ENCODE peak calls at places on chromosomes 4 and X, in ten cellular contexts. One of them, this sample, is unnamed.

GRCh38 chr4:6578221-6578620 is 3.2 kb downstream of the MAN2B2 start:
- DNase-seq in PC-3: no peak
- DNase-seq in lower lobe of right lung: no peak
- DNase-seq in CD4-positive, alpha-beta memory T cell: no peak
- DNase-seq in ascending aorta: no peak
- DNase-seq in naive thymus-derived CD4-positive, alpha-beta T cell: no peak
- DNase-seq in psoas muscle: no peak
- DNase-seq in cardiac muscle cell: no peak
- DNase-seq in neural progenitor cell: no peak
- DNase-seq in transverse colon: no peak
- DNase-seq in this sample: no peak

GRCh38 chrX:31266172-31267076 is 194.6 kb upstream of the FTHL17 start:
- DNase-seq in psoas muscle: peak
- DNase-seq in transverse colon: peak
- DNase-seq in ascending aorta: peak
- DNase-seq in neural progenitor cell: peak
- DNase-seq in naive thymus-derived CD4-positive, alpha-beta T cell: no peak
- DNase-seq in lower lobe of right lung: peak
- DNase-seq in PC-3: no peak
- DNase-seq in cardiac muscle cell: peak
- DNase-seq in CD4-positive, alpha-beta memory T cell: no peak
- DNase-seq in this sample: peak

GRCh38 chr4:185033072-185033471 is 14.8 kb downstream of the HELT start:
- DNase-seq in CD4-positive, alpha-beta memory T cell: no peak
- DNase-seq in lower lobe of right lung: no peak
- DNase-seq in naive thymus-derived CD4-positive, alpha-beta T cell: no peak
- DNase-seq in psoas muscle: no peak
- DNase-seq in PC-3: no peak
- DNase-seq in ascending aorta: no peak
- DNase-seq in neural progenitor cell: no peak
- DNase-seq in transverse colon: no peak
- DNase-seq in cardiac muscle cell: no peak
- DNase-seq in this sample: no peak

GRCh38 chr4:173990879-173991231 is 292.6 kb downstream of the FBXO8 start:
- DNase-seq in psoas muscle: no peak
- DNase-seq in neural progenitor cell: peak
- DNase-seq in naive thymus-derived CD4-positive, alpha-beta T cell: no peak
- DNase-seq in CD4-positive, alpha-beta memory T cell: no peak
- DNase-seq in lower lobe of right lung: no peak
- DNase-seq in ascending aorta: no peak
- DNase-seq in transverse colon: peak
- DNase-seq in cardiac muscle cell: peak
- DNase-seq in PC-3: no peak
- DNase-seq in this sample: no peak

GRCh38 chr4:3725936-3726895 is 40.0 kb upstream of the ADRA2C start:
- DNase-seq in ascending aorta: no peak
- DNase-seq in psoas muscle: no peak
- DNase-seq in naive thymus-derived CD4-positive, alpha-beta T cell: no peak
- DNase-seq in cardiac muscle cell: no peak
- DNase-seq in transverse colon: no peak
- DNase-seq in neural progenitor cell: no peak
- DNase-seq in PC-3: no peak
- DNase-seq in CD4-positive, alpha-beta memory T cell: no peak
- DNase-seq in lower lobe of right lung: no peak
- DNase-seq in this sample: no peak

GRCh38 chrX:136850441-136851175 is 29.9 kb downstream of the RBMX start:
- DNase-seq in cardiac muscle cell: peak
- DNase-seq in naive thymus-derived CD4-positive, alpha-beta T cell: no peak
- DNase-seq in psoas muscle: no peak
- DNase-seq in CD4-positive, alpha-beta memory T cell: no peak
- DNase-seq in lower lobe of right lung: no peak
- DNase-seq in ascending aorta: no peak
- DNase-seq in PC-3: no peak
- DNase-seq in transverse colon: no peak
- DNase-seq in neural progenitor cell: no peak
- DNase-seq in this sample: no peak

GRCh38 chr4:141109983-141110382 is 23.3 kb downstream of the RNF150 start:
- DNase-seq in CD4-positive, alpha-beta memory T cell: no peak
- DNase-seq in transverse colon: no peak
- DNase-seq in psoas muscle: no peak
- DNase-seq in naive thymus-derived CD4-positive, alpha-beta T cell: no peak
- DNase-seq in lower lobe of right lung: no peak
- DNase-seq in ascending aorta: no peak
- DNase-seq in cardiac muscle cell: no peak
- DNase-seq in neural progenitor cell: peak
- DNase-seq in PC-3: no peak
- DNase-seq in this sample: no peak

GRCh38 chrX:154751669-154752271 is 893 bp upstream of the GAB3 start:
- DNase-seq in cardiac muscle cell: no peak
- DNase-seq in neural progenitor cell: no peak
- DNase-seq in naive thymus-derived CD4-positive, alpha-beta T cell: no peak
- DNase-seq in CD4-positive, alpha-beta memory T cell: no peak
- DNase-seq in ascending aorta: no peak
- DNase-seq in transverse colon: no peak
- DNase-seq in lower lobe of right lung: no peak
- DNase-seq in PC-3: no peak
- DNase-seq in psoas muscle: no peak
- DNase-seq in this sample: no peak

GRCh38 chrX:101708180-101708579 is 48.5 kb upstream of the ARMCX2 start:
- DNase-seq in lower lobe of right lung: no peak
- DNase-seq in ascending aorta: no peak
- DNase-seq in psoas muscle: no peak
- DNase-seq in neural progenitor cell: no peak
- DNase-seq in PC-3: no peak
- DNase-seq in CD4-positive, alpha-beta memory T cell: no peak
- DNase-seq in transverse colon: no peak
- DNase-seq in cardiac muscle cell: no peak
- DNase-seq in naive thymus-derived CD4-positive, alpha-beta T cell: no peak
- DNase-seq in this sample: no peak

GRCh38 chrX:49039598-49040375 is 3.4 kb downstream of the TFE3 start:
- DNase-seq in PC-3: peak
- DNase-seq in psoas muscle: peak
- DNase-seq in transverse colon: peak
- DNase-seq in lower lobe of right lung: peak
- DNase-seq in ascending aorta: peak
- DNase-seq in naive thymus-derived CD4-positive, alpha-beta T cell: peak
- DNase-seq in neural progenitor cell: peak
- DNase-seq in cardiac muscle cell: peak
- DNase-seq in CD4-positive, alpha-beta memory T cell: peak
- DNase-seq in this sample: peak
- H3K4me3 ChIP-seq in PC-3: peak
- H3K4me3 ChIP-seq in psoas muscle: peak
- H3K4me3 ChIP-seq in transverse colon: no peak
- H3K4me3 ChIP-seq in lower lobe of right lung: peak
- H3K4me3 ChIP-seq in ascending aorta: peak
- H3K4me3 ChIP-seq in naive thymus-derived CD4-positive, alpha-beta T cell: no peak
- H3K4me3 ChIP-seq in neural progenitor cell: peak
- H3K4me3 ChIP-seq in cardiac muscle cell: peak
- H3K4me3 ChIP-seq in CD4-positive, alpha-beta memory T cell: no peak
- H3K4me3 ChIP-seq in this sample: no peak

GRCh38 chr4:158873795-158874359 is 105.1 kb downstream of the FNIP2 start:
- DNase-seq in psoas muscle: no peak
- DNase-seq in neural progenitor cell: no peak
- DNase-seq in CD4-positive, alpha-beta memory T cell: no peak
- DNase-seq in cardiac muscle cell: peak
- DNase-seq in ascending aorta: no peak
- DNase-seq in naive thymus-derived CD4-positive, alpha-beta T cell: no peak
- DNase-seq in lower lobe of right lung: no peak
- DNase-seq in transverse colon: no peak
- DNase-seq in PC-3: peak
- DNase-seq in this sample: no peak
- H3K27ac ChIP-seq in psoas muscle: no peak
- H3K27ac ChIP-seq in neural progenitor cell: no peak
- H3K27ac ChIP-seq in CD4-positive, alpha-beta memory T cell: no peak
- H3K27ac ChIP-seq in cardiac muscle cell: no peak
- H3K27ac ChIP-seq in ascending aorta: peak
- H3K27ac ChIP-seq in naive thymus-derived CD4-positive, alpha-beta T cell: no peak
- H3K27ac ChIP-seq in lower lobe of right lung: no peak
- H3K27ac ChIP-seq in transverse colon: no peak
- H3K27ac ChIP-seq in PC-3: peak
- H3K27ac ChIP-seq in this sample: no peak

GRCh38 chrX:118497180-118497814 is 1.7 kb downstream of the DOCK11 start:
- DNase-seq in transverse colon: no peak
- DNase-seq in psoas muscle: no peak
- DNase-seq in cardiac muscle cell: no peak
- DNase-seq in ascending aorta: no peak
- DNase-seq in PC-3: no peak
- DNase-seq in lower lobe of right lung: no peak
- DNase-seq in neural progenitor cell: no peak
- DNase-seq in CD4-positive, alpha-beta memory T cell: peak
- DNase-seq in naive thymus-derived CD4-positive, alpha-beta T cell: peak
- DNase-seq in this sample: peak
- H3K4me3 ChIP-seq in transverse colon: peak
- H3K4me3 ChIP-seq in psoas muscle: peak
- H3K4me3 ChIP-seq in cardiac muscle cell: peak
- H3K4me3 ChIP-seq in ascending aorta: peak
- H3K4me3 ChIP-seq in PC-3: peak
- H3K4me3 ChIP-seq in lower lobe of right lung: peak
- H3K4me3 ChIP-seq in neural progenitor cell: peak
- H3K4me3 ChIP-seq in CD4-positive, alpha-beta memory T cell: peak
- H3K4me3 ChIP-seq in naive thymus-derived CD4-positive, alpha-beta T cell: peak
- H3K4me3 ChIP-seq in this sample: no peak

DNA sequence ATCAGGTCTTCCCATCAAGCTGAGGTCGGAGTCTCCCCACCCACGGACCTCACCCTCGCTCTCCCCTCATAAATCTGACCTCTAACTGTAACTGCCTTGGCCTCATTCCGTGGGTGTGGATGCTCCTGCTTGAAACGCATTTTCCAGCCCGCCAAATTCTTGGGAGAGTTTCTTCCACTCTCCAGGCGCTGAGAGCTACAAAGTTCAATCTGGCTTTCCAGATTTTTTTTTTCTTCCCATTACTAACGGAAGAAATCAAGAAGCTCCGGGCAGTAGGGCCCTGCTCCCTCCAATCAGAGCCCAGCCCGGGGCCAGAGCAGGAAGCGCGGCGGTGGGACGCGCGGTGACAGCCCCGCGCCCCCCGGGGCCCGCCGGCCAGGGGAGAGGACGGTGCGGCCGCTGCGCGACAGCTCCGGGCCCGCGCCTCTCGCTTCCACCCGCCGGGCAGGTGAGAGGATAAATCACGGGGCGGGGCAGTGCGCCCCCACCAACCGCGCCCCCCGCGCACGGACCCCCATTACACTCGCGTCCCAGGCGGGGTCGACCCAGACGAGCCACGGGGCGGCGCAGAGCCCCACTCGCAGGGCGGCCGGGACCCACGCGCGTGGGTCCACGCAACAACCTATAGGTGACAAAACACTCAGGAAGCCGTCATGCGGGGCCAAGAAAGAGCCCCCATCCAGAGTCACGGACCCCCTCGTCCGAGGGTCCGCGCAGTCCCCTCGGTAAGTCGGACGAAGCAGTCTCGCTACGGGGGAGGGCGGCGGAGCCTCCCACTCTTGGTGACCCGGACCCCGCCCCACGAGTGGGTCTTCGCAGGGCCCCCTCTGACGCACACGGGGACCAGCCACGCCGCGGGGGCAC is 916 bp downstream of the AFAP1 start:
- DNase-seq in cardiac muscle cell: peak
- DNase-seq in naive thymus-derived CD4-positive, alpha-beta T cell: peak
- DNase-seq in transverse colon: peak
- DNase-seq in neural progenitor cell: peak
- DNase-seq in CD4-positive, alpha-beta memory T cell: peak
- DNase-seq in PC-3: no peak
- DNase-seq in lower lobe of right lung: peak
- DNase-seq in ascending aorta: no peak
- DNase-seq in psoas muscle: peak
- DNase-seq in this sample: no peak
- H3K27ac ChIP-seq in cardiac muscle cell: peak
- H3K27ac ChIP-seq in naive thymus-derived CD4-positive, alpha-beta T cell: peak
- H3K27ac ChIP-seq in transverse colon: peak
- H3K27ac ChIP-seq in neural progenitor cell: no peak
- H3K27ac ChIP-seq in CD4-positive, alpha-beta memory T cell: peak
- H3K27ac ChIP-seq in PC-3: peak
- H3K27ac ChIP-seq in lower lobe of right lung: peak
- H3K27ac ChIP-seq in ascending aorta: peak
- H3K27ac ChIP-seq in psoas muscle: peak
- H3K27ac ChIP-seq in this sample: peak

GRCh38 chrX:33195698-33196097 is 15.7 kb downstream of the DMD start:
- DNase-seq in neural progenitor cell: no peak
- DNase-seq in naive thymus-derived CD4-positive, alpha-beta T cell: no peak
- DNase-seq in lower lobe of right lung: no peak
- DNase-seq in transverse colon: no peak
- DNase-seq in ascending aorta: no peak
- DNase-seq in CD4-positive, alpha-beta memory T cell: no peak
- DNase-seq in PC-3: no peak
- DNase-seq in psoas muscle: no peak
- DNase-seq in cardiac muscle cell: no peak
- DNase-seq in this sample: no peak
- H3K4me3 ChIP-seq in neural progenitor cell: no peak
- H3K4me3 ChIP-seq in naive thymus-derived CD4-positive, alpha-beta T cell: no peak
- H3K4me3 ChIP-seq in lower lobe of right lung: no peak
- H3K4me3 ChIP-seq in transverse colon: no peak
- H3K4me3 ChIP-seq in ascending aorta: no peak
- H3K4me3 ChIP-seq in CD4-positive, alpha-beta memory T cell: no peak
- H3K4me3 ChIP-seq in PC-3: no peak
- H3K4me3 ChIP-seq in psoas muscle: peak
- H3K4me3 ChIP-seq in cardiac muscle cell: no peak
- H3K4me3 ChIP-seq in this sample: no peak

DNA sequence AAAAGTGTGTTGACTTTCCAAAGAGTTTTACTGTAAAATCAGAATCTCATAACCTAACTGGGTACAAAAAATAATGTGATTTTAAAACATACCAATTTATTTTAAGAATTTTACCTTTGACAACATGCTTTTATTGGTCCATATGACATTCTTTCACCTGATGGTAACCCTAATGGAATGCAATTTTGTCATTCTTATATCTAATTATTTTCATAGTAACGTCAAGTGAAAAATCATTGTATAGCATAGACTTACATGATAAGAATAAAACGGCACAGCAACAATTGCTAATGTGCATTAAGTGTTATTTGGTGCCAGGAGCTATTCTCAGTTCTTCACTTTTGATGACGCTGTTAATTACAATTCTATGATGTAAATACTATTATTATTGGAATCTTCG is 13.6 kb downstream of the UNC5C start:
- DNase-seq in naive thymus-derived CD4-positive, alpha-beta T cell: no peak
- DNase-seq in CD4-positive, alpha-beta memory T cell: no peak
- DNase-seq in ascending aorta: no peak
- DNase-seq in cardiac muscle cell: no peak
- DNase-seq in transverse colon: no peak
- DNase-seq in PC-3: no peak
- DNase-seq in neural progenitor cell: no peak
- DNase-seq in lower lobe of right lung: no peak
- DNase-seq in psoas muscle: no peak
- DNase-seq in this sample: no peak
- H3K27ac ChIP-seq in naive thymus-derived CD4-positive, alpha-beta T cell: no peak
- H3K27ac ChIP-seq in CD4-positive, alpha-beta memory T cell: no peak
- H3K27ac ChIP-seq in ascending aorta: peak
- H3K27ac ChIP-seq in cardiac muscle cell: no peak
- H3K27ac ChIP-seq in transverse colon: no peak
- H3K27ac ChIP-seq in PC-3: no peak
- H3K27ac ChIP-seq in neural progenitor cell: no peak
- H3K27ac ChIP-seq in lower lobe of right lung: no peak
- H3K27ac ChIP-seq in psoas muscle: no peak
- H3K27ac ChIP-seq in this sample: no peak

GRCh38 chr4:41360214-41360910 is 103.6 kb downstream of the UCHL1 start:
- DNase-seq in neural progenitor cell: peak
- DNase-seq in CD4-positive, alpha-beta memory T cell: no peak
- DNase-seq in transverse colon: peak
- DNase-seq in lower lobe of right lung: peak
- DNase-seq in cardiac muscle cell: peak
- DNase-seq in PC-3: peak
- DNase-seq in psoas muscle: peak
- DNase-seq in ascending aorta: peak
- DNase-seq in naive thymus-derived CD4-positive, alpha-beta T cell: no peak
- DNase-seq in this sample: peak
- H3K4me3 ChIP-seq in neural progenitor cell: peak
- H3K4me3 ChIP-seq in CD4-positive, alpha-beta memory T cell: no peak
- H3K4me3 ChIP-seq in transverse colon: peak
- H3K4me3 ChIP-seq in lower lobe of right lung: peak
- H3K4me3 ChIP-seq in cardiac muscle cell: peak
- H3K4me3 ChIP-seq in PC-3: peak
- H3K4me3 ChIP-seq in psoas muscle: peak
- H3K4me3 ChIP-seq in ascending aorta: peak
- H3K4me3 ChIP-seq in naive thymus-derived CD4-positive, alpha-beta T cell: no peak
- H3K4me3 ChIP-seq in this sample: peak

GRCh38 chr4:85929926-85930325 is 429.9 kb downstream of the MAPK10 start:
- DNase-seq in naive thymus-derived CD4-positive, alpha-beta T cell: no peak
- DNase-seq in ascending aorta: no peak
- DNase-seq in transverse colon: peak
- DNase-seq in PC-3: no peak
- DNase-seq in CD4-positive, alpha-beta memory T cell: no peak
- DNase-seq in neural progenitor cell: peak
- DNase-seq in cardiac muscle cell: no peak
- DNase-seq in lower lobe of right lung: peak
- DNase-seq in psoas muscle: no peak
- DNase-seq in this sample: no peak
- H3K27ac ChIP-seq in naive thymus-derived CD4-positive, alpha-beta T cell: no peak
- H3K27ac ChIP-seq in ascending aorta: no peak
- H3K27ac ChIP-seq in transverse colon: peak
- H3K27ac ChIP-seq in PC-3: no peak
- H3K27ac ChIP-seq in CD4-positive, alpha-beta memory T cell: no peak
- H3K27ac ChIP-seq in neural progenitor cell: peak
- H3K27ac ChIP-seq in cardiac muscle cell: no peak
- H3K27ac ChIP-seq in lower lobe of right lung: peak
- H3K27ac ChIP-seq in psoas muscle: no peak
- H3K27ac ChIP-seq in this sample: peak

This sample was measured in Peyer's patch.